ENCODE peak calls at places on chromosomes 12 and 14, in six cellular contexts. A is HFF-Myc; D is CD8-positive, alpha-beta T cell; Z is fibroblast of lung; G is GM12865; J is stomach. B is an unnamed sample.
A peak's percentile ranks its signal among the peaks of the same experiment; 100 is the strongest.

GRCh38 chr14:103232338-103232808 is 101.7 kb upstream of the EIF5 start:
- DNase-seq in D (no peak), G (no peak), J (no peak), A (no peak), Z (no peak), B (no peak)

GRCh38 chr14:84826349-84826748 is 703.6 kb upstream of the FLRT2 start:
- DNase-seq in G (no peak), A (no peak), D (no peak), J (no peak), Z (peak; percentile 11), B (no peak)

GRCh38 chr12:122847921-122848421 is 12.7 kb downstream of the HIP1R start:
- DNase-seq in J (no peak), Z (no peak), A (no peak), D (no peak), G (no peak), B (no peak)

GRCh38 chr14:71469936-71470335 is 462.3 kb upstream of the RGS6 start:
- DNase-seq in Z (no peak), A (no peak), J (no peak), D (no peak), G (peak; percentile 41), B (no peak)

GRCh38 chr12:25493682-25494081 is 59.4 kb downstream of the LMNTD1 start:
- DNase-seq in D (no peak), G (no peak), A (no peak), J (no peak), Z (no peak), B (no peak)

GRCh38 chr12:57242329-57242690 is 8.7 kb downstream of the STAC3 start:
- DNase-seq in G (no peak), J (peak; percentile 58), A (no peak), Z (no peak), D (no peak), B (no peak)

GRCh38 chr14:99821519-99822165 is 28.4 kb downstream of the EML1 start:
- DNase-seq in J (no peak), A (peak; percentile 63), Z (peak; percentile 96), G (no peak), D (no peak), B (no peak)

GRCh38 chr12:3246253-3246652 is 169.1 kb downstream of the TSPAN9 start:
- DNase-seq in J (no peak), A (no peak), D (no peak), G (no peak), Z (no peak), B (no peak)

GRCh38 chr12:49705479-49706267 is 1.5 kb downstream of the FMNL3 start:
- DNase-seq in Z (peak; percentile 85), G (peak; percentile 80), D (peak; percentile 17), J (no peak), A (no peak), B (peak; percentile 51)

GRCh38 chr14:88248606-88249005 is 74.5 kb downstream of the KCNK10 start:
- DNase-seq in J (no peak), A (no peak), G (no peak), D (no peak), Z (peak; percentile 23), B (peak; percentile 2)

GRCh38 chr12:100185361-100185894 is 15.2 kb upstream of the ACTR6 start:
- DNase-seq in G (peak; percentile 86), Z (no peak), D (no peak), J (no peak), A (no peak), B (no peak)

GRCh38 chr12:75814856-75815754 is 216.5 kb downstream of the PHLDA1 start:
- DNase-seq in Z (peak; percentile 97), D (no peak), J (no peak), A (peak; percentile 98), G (peak; percentile 21), B (peak; percentile 92)

GRCh38 chr14:93742761-93743160 is 45.5 kb downstream of the PRIMA1 start:
- DNase-seq in J (no peak), G (no peak), D (no peak), A (no peak), Z (no peak), B (no peak)

GRCh38 chr12:71392521-71393145 is 47.0 kb upstream of the LGR5 start:
- DNase-seq in A (peak; percentile 42), J (no peak), G (peak; percentile 73), D (no peak), Z (peak; percentile 74), B (peak; percentile 75)

GRCh38 chr12:95633049-95633545 is 81.8 kb upstream of the USP44 start:
- DNase-seq in G (no peak), Z (peak; percentile 90), D (no peak), A (no peak), J (peak; percentile 55), B (peak; percentile 97)

GRCh38 chr12:34397591-34398365 is 375.5 kb downstream of the ALG10 start:
- DNase-seq in Z (no peak), G (no peak), A (no peak), J (peak; percentile 17), D (peak; percentile 2), B (no peak)

GRCh38 chr12:114400395-114400794 is 5.5 kb downstream of the TBX5 start:
- DNase-seq in Z (no peak), D (no peak), J (no peak), A (no peak), G (no peak), B (no peak)

GRCh38 chr14:102966681-102967505 is 44.4 kb downstream of the AMN start:
- DNase-seq in A (no peak), D (no peak), G (no peak), Z (no peak), J (no peak), B (no peak)

GRCh38 chr14:74978416-74978947 is 23.1 kb upstream of the PGF start:
- DNase-seq in A (no peak), J (no peak), D (no peak), G (no peak), Z (no peak), B (no peak)

GRCh38 chr12:108649126-108649525 is 15.4 kb upstream of the SELPLG start:
- DNase-seq in D (no peak), A (no peak), G (no peak), Z (peak; percentile 89), J (no peak), B (no peak)

GRCh38 chr12:96687719-96688118 is 198.3 kb downstream of the CFAP54 start:
- DNase-seq in D (no peak), J (no peak), G (no peak), Z (no peak), A (no peak), B (no peak)

GRCh38 chr14:70425349-70425748 is 8.5 kb upstream of the SYNJ2BP start:
- DNase-seq in J (peak; percentile 27), A (no peak), G (peak; percentile 25), D (no peak), Z (no peak), B (no peak)

GRCh38 chr14:64298773-64299172 is 4.6 kb upstream of the ESR2 start:
- DNase-seq in Z (no peak), G (no peak), J (no peak), D (no peak), A (no peak), B (no peak)

GRCh38 chr14:23378612-23379220 is 1.9 kb downstream of the CMTM5 start:
- DNase-seq in Z (no peak), J (no peak), D (no peak), G (no peak), A (no peak), B (no peak)

GRCh38 chr14:23381871-23382270 is 5.0 kb downstream of the CMTM5 start:
- DNase-seq in J (no peak), A (no peak), Z (no peak), D (no peak), G (no peak), B (no peak)

GRCh38 chr14:23381017-23381375 is 4.2 kb downstream of the CMTM5 start:
- DNase-seq in Z (no peak), D (no peak), G (no peak), A (no peak), J (no peak), B (no peak)

GRCh38 chr14:23379331-23380196 is 2.7 kb downstream of the CMTM5 start:
- DNase-seq in Z (peak; percentile 10), G (peak; percentile 68), J (peak; percentile 88), A (no peak), D (peak; percentile 76), B (no peak)

DNA sequence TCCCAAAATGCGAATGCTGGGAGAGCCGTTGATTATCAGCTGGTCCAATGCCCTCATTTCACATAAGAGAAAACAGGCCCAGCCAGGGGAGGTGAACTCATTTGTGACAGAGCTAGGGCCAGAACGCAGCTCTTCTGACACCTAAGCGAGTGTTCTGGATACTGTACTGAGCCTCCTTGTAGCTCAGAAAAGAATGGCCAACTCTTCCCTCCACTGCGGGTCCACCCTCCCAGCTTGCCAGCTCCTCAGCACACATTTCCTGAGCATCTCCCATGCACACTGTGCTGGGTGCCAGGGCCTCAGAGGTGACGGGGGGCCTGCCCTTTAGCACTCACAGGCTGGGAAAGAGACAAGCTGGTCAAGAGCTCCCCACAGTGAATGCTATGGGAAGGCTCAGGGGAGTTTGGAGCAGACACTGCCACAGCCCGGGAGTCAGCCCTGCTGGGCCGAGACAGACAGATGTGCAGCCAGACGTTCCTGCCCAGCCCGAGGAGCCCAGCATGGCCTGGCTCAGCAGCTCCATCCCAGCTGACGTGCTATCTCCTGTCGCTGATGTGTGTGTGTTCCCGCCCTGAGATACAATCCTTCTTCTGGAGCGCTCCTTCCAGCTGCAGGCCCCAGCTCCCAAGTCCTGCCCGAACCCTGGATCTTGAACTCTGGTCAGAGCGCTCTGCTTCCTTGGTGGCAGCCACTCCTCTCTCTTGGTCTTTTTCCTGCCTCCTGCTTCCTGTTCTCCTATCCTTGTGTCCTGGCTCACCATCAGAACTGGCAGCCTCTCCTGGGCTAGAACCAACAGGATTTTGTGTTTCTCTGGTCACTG is 3.6 kb downstream of the CMTM5 start:
- DNase-seq in A (no peak), J (no peak), D (no peak), G (no peak), Z (no peak), B (no peak)
- TF ChIP-seq CTCF in A (no peak), J (no peak), D (no peak), G (no peak), Z (no peak), B (no peak)

GRCh38 chr12:131828671-131829350 is 618 bp downstream of the MMP17 start:
- DNase-seq in J (no peak), Z (no peak), D (no peak), G (no peak), A (no peak), B (no peak)

GRCh38 chr12:131827961-131828534 is at the start of gene MMP17:
- DNase-seq in D (peak; percentile 37), Z (peak; percentile 62), G (peak; percentile 70), A (no peak), J (no peak), B (no peak)

GRCh38 chr12:131826064-131826928 is 1.9 kb upstream of the MMP17 start:
- DNase-seq in Z (no peak), G (no peak), D (no peak), A (no peak), J (no peak), B (no peak)

GRCh38 chr12:131824450-131824849 is 3.7 kb upstream of the MMP17 start:
- DNase-seq in Z (no peak), J (no peak), D (no peak), G (no peak), A (no peak), B (no peak)

GRCh38 chr12:131825146-131825892 is 2.9 kb upstream of the MMP17 start:
- DNase-seq in J (no peak), G (no peak), D (no peak), A (no peak), Z (peak; percentile 72), B (no peak)
- H3K4me3 ChIP-seq in J (no peak overlapping the region), G (no peak overlapping the region), D (no peak overlapping the region), A (no peak overlapping the region), Z (no peak overlapping the region), B (no peak overlapping the region)

GRCh38 chr12:6200266-6201198 is at the start of gene CD9:
- DNase-seq in D (peak; percentile 48), G (no peak), J (peak; percentile 75), Z (no peak), A (no peak), B (no peak)
- TF ChIP-seq CTCF in D (no peak), G (no peak), J (no peak), Z (no peak), A (no peak), B (no peak)

GRCh38 chr12:1496162-1496925 is 98.0 kb downstream of the FBXL14 start:
- DNase-seq in A (no peak), J (peak; percentile 52), Z (peak; percentile 34), D (no peak), G (no peak), B (no peak)
- H3K4me3 ChIP-seq in A (no peak overlapping the region), J (no peak overlapping the region), Z (no peak overlapping the region), D (no peak overlapping the region), G (no peak overlapping the region), B (peak overlapping the region; percentile 35)